ENCODE peak calls at places on chromosomes 1 and 21, in eight cellular contexts. D, C, W, B, A, S, U and V are unnamed samples.

GRCh38 chr21:35819134-35819533 is 241.2 kb downstream of the SETD4 start:
- DNase-seq in D (no peak), C (no peak), W (no peak), B (no peak), A (no peak), S (no peak), U (no peak), V (no peak)

GRCh38 chr1:183209533-183210158 is 23.6 kb downstream of the LAMC2 start:
- DNase-seq in D (no peak), C (peak), W (no peak), B (no peak), A (peak), S (no peak), U (no peak), V (no peak)

GRCh38 chr1:203186091-203186445 is 436 bp downstream of the CHI3L1 start:
- DNase-seq in D (no peak), C (no peak), W (no peak), B (no peak), A (no peak), S (no peak), U (no peak), V (no peak)

GRCh38 chr1:166307261-166308188 is 140.7 kb upstream of the FAM78B start:
- DNase-seq in D (no peak), C (no peak), W (no peak), B (no peak), A (no peak), S (no peak), U (no peak), V (no peak)

GRCh38 chr21:26941436-26941835 is 25.5 kb downstream of the ADAMTS5 start:
- DNase-seq in D (no peak), C (no peak), W (no peak), B (no peak), A (no peak), S (no peak), U (no peak), V (no peak)

GRCh38 chr1:24769656-24770651 is 24.7 kb downstream of the CLIC4 start:
- DNase-seq in D (no peak), C (peak), W (peak), B (no peak), A (peak), S (no peak), U (no peak), V (no peak)

GRCh38 chr1:155979525-155980343 is 1.4 kb upstream of the ARHGEF2 start:
- DNase-seq in D (no peak), C (no peak), W (no peak), B (no peak), A (no peak), S (no peak), U (no peak), V (no peak)

GRCh38 chr1:230282157-230282556 is 144.0 kb downstream of the PGBD5 start:
- DNase-seq in D (no peak), C (no peak), W (peak), B (peak), A (no peak), S (no peak), U (no peak), V (no peak)

GRCh38 chr1:43545686-43546387 is 15.2 kb downstream of the PTPRF start:
- DNase-seq in D (peak), C (peak), W (no peak), B (peak), A (no peak), S (peak), U (no peak), V (peak)

GRCh38 chr1:20185834-20186782 is at the start of the genes PLA2G2C and UBXN10:
- DNase-seq in D (peak), C (no peak), W (no peak), B (no peak), A (no peak), S (no peak), U (peak), V (peak)

GRCh38 chr1:14944471-14944981 is 209.0 kb upstream of the TMEM51 start:
- DNase-seq in D (no peak), C (no peak), W (no peak), B (no peak), A (no peak), S (peak), U (no peak), V (no peak)

GRCh38 chr1:16386454-16387113 is 19.5 kb downstream of the SZRD1 start:
- DNase-seq in D (no peak), C (peak), W (no peak), B (no peak), A (peak), S (peak), U (no peak), V (no peak)

GRCh38 chr21:45992311-45993209 is 11.0 kb downstream of the COL6A1 start:
- DNase-seq in D (peak), C (no peak), W (no peak), B (no peak), A (no peak), S (no peak), U (no peak), V (no peak)

GRCh38 chr1:53639251-53639721 is 99.7 kb downstream of the GLIS1 start:
- DNase-seq in D (peak), C (peak), W (no peak), B (no peak), A (no peak), S (no peak), U (no peak), V (no peak)

GRCh38 chr1:230268371-230269170 is 157.6 kb downstream of the PGBD5 start:
- DNase-seq in D (peak), C (peak), W (peak), B (peak), A (peak), S (peak), U (no peak), V (peak)

GRCh38 chr1:219660666-219661463 is 48.0 kb upstream of the ZC3H11B start:
- DNase-seq in D (peak), C (peak), W (peak), B (no peak), A (peak), S (peak), U (no peak), V (peak)